ENCODE peak calls at places on chromosome 5, in eight cellular contexts. S is keratinocyte; B is AG04450; A is sigmoid colon; V is A549; E is CD4-positive, alpha-beta T cell; Q is upper lobe of right lung; G is heart left ventricle. C is an unnamed sample. For H3K9me3, the result is how much of the 10 kb centered on the place peaks cover.

GRCh38 chr5:91328743-91329142 is 54.4 kb downstream of the ARRDC3 start:
- DNase-seq in A (no peak), G (no peak), E (no peak), S (no peak), B (peak), V (no peak), Q (no peak), C (no peak)

GRCh38 chr5:115465416-115465815 is 79.2 kb downstream of the FEM1C start:
- DNase-seq in Q (no peak), B (no peak), V (no peak), E (no peak), G (no peak), A (no peak), S (no peak), C (no peak)

GRCh38 chr5:116498478-116498877 is 76.1 kb downstream of the SEMA6A start:
- DNase-seq in E (no peak), Q (no peak), G (no peak), B (no peak), S (no peak), V (no peak), A (no peak), C (no peak)

GRCh38 chr5:164012376-164012775 is 507.0 kb downstream of the MAT2B start:
- DNase-seq in V (no peak), G (no peak), Q (no peak), S (no peak), E (no peak), B (no peak), A (no peak), C (no peak)

GRCh38 chr5:172188033-172188892 is at the start of gene STK10:
- DNase-seq in Q (peak), G (peak), S (no peak), V (peak), A (peak), B (peak), E (peak), C (peak)

GRCh38 chr5:33441241-33441844 is 578 bp downstream of the TARS1 start:
- DNase-seq in A (no peak), G (no peak), V (peak), E (no peak), B (no peak), Q (no peak), S (no peak), C (no peak)

GRCh38 chr5:134541736-134542376 is 16.4 kb downstream of the JADE2 start:
- DNase-seq in B (no peak), G (no peak), V (no peak), S (no peak), A (no peak), E (no peak), Q (peak), C (no peak)

GRCh38 chr5:72015103-72015548 is 92.1 kb upstream of the MAP1B start:
- DNase-seq in S (peak), A (no peak), E (no peak), G (peak), Q (no peak), B (peak), V (peak), C (peak)

GRCh38 chr5:53039855-53040254 is 50.7 kb downstream of the ITGA2 start:
- DNase-seq in Q (no peak), V (no peak), E (no peak), A (no peak), S (no peak), G (no peak), B (no peak), C (no peak)

GRCh38 chr5:57825026-57825683 is 342.5 kb upstream of the ACTBL2 start:
- DNase-seq in E (no peak), B (peak), G (no peak), A (no peak), S (no peak), Q (no peak), V (no peak), C (no peak)

GRCh38 chr5:42366051-42366450 is 57.2 kb upstream of the GHR start:
- DNase-seq in Q (no peak), B (no peak), V (no peak), G (no peak), A (no peak), E (no peak), S (no peak), C (no peak)

GRCh38 chr5:125045647-125046046 is 299.2 kb upstream of the ZNF608 start:
- DNase-seq in A (no peak), Q (no peak), G (no peak), V (no peak), B (no peak), S (no peak), E (no peak), C (no peak)

GRCh38 chr5:165881259-165881658 is 2375.8 kb downstream of the MAT2B start:
- DNase-seq in E (no peak), S (no peak), G (no peak), B (no peak), A (no peak), V (no peak), Q (no peak), C (no peak)

GRCh38 chr5:135242496-135243193 is 156.4 kb downstream of the MACROH2A1 start:
- DNase-seq in B (no peak), E (no peak), S (no peak), A (peak), V (no peak), Q (peak), G (no peak), C (peak)

GRCh38 chr5:52759381-52759780 is 28.3 kb upstream of the ITGA1 start:
- DNase-seq in E (no peak), A (no peak), S (no peak), B (peak), V (no peak), Q (no peak), G (no peak), C (no peak)

GRCh38 chr5:150487199-150488061 is 20.5 kb upstream of the NDST1 start:
- DNase-seq in S (no peak), Q (no peak), B (no peak), A (no peak), G (peak), V (peak), E (no peak), C (peak)

GRCh38 chr5:33170414-33170813 is 270.4 kb upstream of the TARS1 start:
- DNase-seq in V (no peak), A (no peak), Q (no peak), G (no peak), E (no peak), S (no peak), B (no peak), C (no peak)

GRCh38 chr5:112366987-112367386 is 52.1 kb downstream of the EPB41L4A start:
- DNase-seq in V (peak), S (no peak), Q (no peak), B (no peak), E (no peak), G (no peak), A (no peak), C (no peak)

GRCh38 chr5:158819840-158820620 is 279.7 kb downstream of the EBF1 start:
- DNase-seq in Q (no peak), S (no peak), A (no peak), V (no peak), B (no peak), G (no peak), E (no peak), C (no peak)

GRCh38 chr5:135488727-135489465 is 36.7 kb upstream of the TIFAB start:
- DNase-seq in V (peak), S (no peak), E (no peak), B (peak), A (no peak), Q (no peak), G (no peak), C (no peak)

GRCh38 chr5:120538644-120539043 is 74.5 kb downstream of the PRR16 start:
- DNase-seq in G (no peak), S (no peak), Q (no peak), B (no peak), A (no peak), E (no peak), V (no peak), C (no peak)

GRCh38 chr5:83471405-83472212 is at the start of gene VCAN:
- DNase-seq in Q (peak), S (no peak), B (peak), V (peak), A (peak), E (no peak), G (peak), C (peak)

GRCh38 chr5:64827703-64828102 is 59.0 kb downstream of the CWC27 start:
- DNase-seq in V (no peak), B (no peak), S (no peak), Q (no peak), G (no peak), E (no peak), A (no peak), C (no peak)

GRCh38 chr5:158698768-158699167 is 400.9 kb downstream of the EBF1 start:
- DNase-seq in G (no peak), Q (no peak), A (no peak), B (no peak), V (no peak), S (no peak), E (no peak), C (no peak)

GRCh38 chr5:164649266-164649665 is 1143.8 kb downstream of the MAT2B start:
- DNase-seq in S (no peak), A (no peak), G (no peak), B (no peak), Q (no peak), E (no peak), V (no peak), C (no peak)

GRCh38 chr5:63145167-63145566 is 566.5 kb downstream of the LRRC70 start:
- DNase-seq in Q (no peak), B (no peak), E (no peak), V (no peak), S (no peak), A (no peak), G (no peak), C (peak)

GRCh38 chr5:56615750-56616149 is 199.6 kb upstream of the MAP3K1 start:
- DNase-seq in V (no peak), E (no peak), Q (no peak), A (no peak), S (no peak), G (no peak), B (no peak), C (no peak)

GRCh38 chr5:8864053-8864452 is 681.8 kb downstream of the SEMA5A start:
- DNase-seq in G (no peak), A (no peak), Q (no peak), S (peak), E (no peak), V (no peak), B (no peak), C (no peak)

GRCh38 chr5:96657068-96657467 is 5.1 kb upstream of the CAST start:
- DNase-seq in B (peak), V (peak), Q (no peak), G (no peak), A (no peak), E (peak), S (peak), C (no peak)

GRCh38 chr5:140605879-140606278 is 27.1 kb downstream of the CD14 start:
- DNase-seq in E (no peak), B (no peak), A (no peak), S (no peak), G (no peak), Q (no peak), V (no peak), C (no peak)

GRCh38 chr5:140607031-140607430 is 25.9 kb downstream of the CD14 start:
- DNase-seq in A (no peak), V (no peak), G (no peak), Q (no peak), E (no peak), S (no peak), B (no peak), C (no peak)

GRCh38 chr5:140608730-140609520 is 24.1 kb downstream of the CD14 start:
- DNase-seq in A (peak), E (no peak), B (no peak), S (no peak), Q (no peak), V (no peak), G (peak), C (no peak)

GRCh38 chr5:140611020-140611521 is 21.9 kb downstream of the CD14 start:
- DNase-seq in B (no peak), G (no peak), E (no peak), Q (no peak), S (no peak), A (no peak), V (no peak), C (no peak)
- H3K9me3 ChIP-seq in B (under half), G (under half), E (under half), Q (under half), S (under half), A (under half), V (under half), C (under half)

GRCh38 chr5:138243794-138244193 is 30.6 kb downstream of the GFRA3 start:
- DNase-seq in S (no peak), E (no peak), V (no peak), G (no peak), A (peak), B (no peak), Q (no peak), C (no peak)
- H3K9me3 ChIP-seq in S (under half), E (under half), V (under half), G (under half), A (under half), B (under half), Q (under half), C (under half)

DNA sequence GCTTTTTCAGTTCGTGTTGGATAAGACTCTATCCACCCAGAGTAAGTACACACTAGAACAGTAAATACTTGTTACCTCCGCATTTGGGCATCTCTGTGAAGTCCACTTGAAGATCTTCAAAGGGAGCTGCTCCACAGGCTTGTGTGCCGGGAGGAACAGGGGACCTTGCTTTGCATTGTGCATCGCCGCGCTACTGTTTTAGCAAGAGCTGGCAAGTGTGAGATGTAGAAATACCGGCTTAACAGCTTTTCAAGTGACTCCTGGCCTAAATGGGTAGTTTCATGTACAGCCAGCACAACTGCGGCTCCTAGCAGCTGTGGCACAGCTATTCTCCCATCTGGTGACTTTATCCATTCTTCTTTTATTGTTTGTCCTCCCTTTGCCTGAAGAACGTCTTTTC is 8.4 kb upstream of the ZNF354C start:
- DNase-seq in E (no peak), S (no peak), B (no peak), A (no peak), Q (no peak), V (no peak), G (no peak), C (no peak)
- H3K9me3 ChIP-seq in E (under half), S (under half), B (under half), A (under half), Q (under half), V (under half), G (under half), C (under half)

DNA sequence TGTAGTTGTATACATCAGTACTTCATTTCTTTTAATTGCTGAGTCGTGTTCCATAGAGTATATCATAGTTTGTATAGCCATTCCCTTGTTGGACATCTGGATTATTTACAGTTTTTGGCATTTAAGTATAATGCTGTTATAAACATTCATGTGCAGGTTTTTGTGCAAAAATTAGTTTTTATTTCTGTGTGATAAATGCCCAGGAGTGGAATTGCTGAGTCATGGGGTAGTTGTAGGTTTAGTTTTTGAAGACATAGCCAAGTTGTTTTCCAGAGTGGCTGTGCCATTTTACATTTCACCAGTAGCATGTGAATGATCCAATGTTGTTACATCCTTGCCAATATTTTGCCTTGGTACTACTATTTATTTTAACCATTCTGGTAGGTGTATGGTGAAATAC is 12.5 kb downstream of the ZNF354B start:
- DNase-seq in A (no peak), G (no peak), Q (no peak), B (no peak), E (no peak), V (no peak), S (no peak), C (no peak)
- H3K9me3 ChIP-seq in A (under half), G (half or more), Q (under half), B (under half), E (half or more), V (half or more), S (under half), C (under half)

GRCh38 chr5:40093550-40093949 is 586.2 kb upstream of the PTGER4 start:
- DNase-seq in G (no peak), E (no peak), V (no peak), B (no peak), Q (no peak), S (no peak), A (no peak), C (no peak)
- H3K9me3 ChIP-seq in G (under half), E (under half), V (under half), B (under half), Q (under half), S (under half), A (under half), C (under half)

GRCh38 chr5:109394806-109395205 is 15.0 kb downstream of the PJA2 start:
- DNase-seq in A (no peak), E (no peak), V (no peak), Q (no peak), B (no peak), S (no peak), G (no peak), C (no peak)
- H3K9me3 ChIP-seq in A (under half), E (under half), V (under half), Q (under half), B (under half), S (under half), G (under half), C (under half)

DNA sequence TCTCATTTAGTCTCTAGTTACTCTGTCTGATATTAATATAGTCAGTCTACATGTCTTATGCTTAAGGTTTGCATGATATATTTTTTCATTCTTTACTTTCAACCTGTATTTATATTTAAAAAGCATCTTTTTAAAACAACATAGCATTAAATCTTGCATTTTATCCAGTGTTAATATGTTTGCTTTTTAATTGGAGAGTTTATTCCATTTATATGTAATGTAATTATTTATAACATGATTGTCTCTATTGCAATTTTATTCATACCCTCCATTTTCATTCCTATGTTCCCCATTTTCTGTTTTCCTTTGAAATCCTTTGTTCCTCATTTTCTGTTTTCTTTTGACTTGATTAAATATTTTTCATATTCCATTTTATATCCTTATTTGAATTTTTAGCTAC is 13.3 kb downstream of the PCDHB15 start:
- DNase-seq in B (no peak), V (no peak), S (no peak), A (no peak), Q (no peak), G (no peak), E (no peak), C (no peak)
- H3K9me3 ChIP-seq in B (under half), V (half or more), S (under half), A (half or more), Q (half or more), G (half or more), E (half or more), C (half or more)

GRCh38 chr5:178993955-178994579 is 1.1 kb downstream of the GRM6 start:
- DNase-seq in G (no peak), S (no peak), Q (no peak), E (no peak), V (no peak), A (no peak), B (no peak), C (no peak)
- H3K9me3 ChIP-seq in G (under half), S (under half), Q (under half), E (under half), V (under half), A (under half), B (half or more), C (under half)

C was measured in psoas muscle.